ENCODE peak calls at places on chromosomes 16 and 17, in ten cellular contexts. R is small intestine; Q is stimulated activated CD4-positive, alpha-beta T cell treated with anti-CD3 and anti-CD28 coated beads, Interleukin-12 subunit alpha, Interleukin-12 subunit beta, amount 100 ng/mL, for 48 hours; A is CD8-positive, alpha-beta T cell; J is A549; O is T-helper 17 cell; G is activated CD8-positive, alpha-beta memory T cell treated with anti-CD3 and anti-CD28 coated beads for 48 hours; V is naive thymus-derived CD8-positive, alpha-beta T cell; K is activated T-cell treated with anti-CD3 and anti-CD28 coated beads, Interleukin-2, amount 50 U/mL, for 72 hours; W is Peyer's patch. Z is an unnamed sample.

GRCh38 chr17:2094891-2095535 is 40.1 kb downstream of the HIC1 start:
- DNase-seq in R (peak; percentile 70), Q (no peak), A (no peak), J (peak; percentile 31), O (no peak), G (no peak), V (no peak), K (no peak), W (no peak), Z (no peak)

GRCh38 chr16:56189990-56190902 is 1.0 kb upstream of the GNAO1 start:
- DNase-seq in R (no peak), Q (no peak), A (no peak), J (no peak), O (no peak), G (no peak), V (no peak), K (no peak), W (no peak), Z (no peak)

GRCh38 chr17:45749831-45750335 is 34.2 kb upstream of the CRHR1 start:
- DNase-seq in R (no peak), Q (no peak), A (no peak), J (no peak), O (no peak), G (no peak), V (no peak), K (no peak), W (no peak), Z (no peak)

GRCh38 chr17:52660692-52661091 is 502.2 kb upstream of the CA10 start:
- DNase-seq in R (no peak), Q (no peak), A (no peak), J (no peak), O (no peak), G (no peak), V (no peak), K (no peak), W (no peak), Z (no peak)

GRCh38 chr16:19294156-19294649 is 8.7 kb downstream of the CLEC19A start:
- DNase-seq in R (peak; percentile 5), Q (peak; percentile 38), A (no peak), J (peak; percentile 45), O (no peak), G (peak; percentile 7), V (no peak), K (peak; percentile 56), W (peak; percentile 35), Z (no peak)

GRCh38 chr17:82859431-82860403 is 19.9 kb upstream of the ZNF750 start:
- DNase-seq in R (peak; percentile 37), Q (no peak), A (peak; percentile 67), J (peak; percentile 35), O (no peak), G (no peak), V (peak; percentile 54), K (peak; percentile 79), W (peak; percentile 53), Z (peak; percentile 62)

GRCh38 chr16:30395992-30396560 is 856 bp downstream of the ZNF48 start:
- DNase-seq in R (peak; percentile 42), Q (no peak), A (no peak), J (no peak), O (no peak), G (no peak), V (no peak), K (no peak), W (no peak), Z (no peak)

GRCh38 chr17:12085076-12085949 is 64.6 kb downstream of the MAP2K4 start:
- DNase-seq in R (no peak), Q (no peak), A (no peak), J (peak; percentile 8), O (no peak), G (no peak), V (no peak), K (no peak), W (no peak), Z (peak; percentile 13)

GRCh38 chr16:50607051-50607431 is 58.8 kb downstream of the NKD1 start:
- DNase-seq in R (no peak), Q (no peak), A (no peak), J (no peak), O (no peak), G (no peak), V (no peak), K (no peak), W (no peak), Z (no peak)

GRCh38 chr17:46978489-46979022 is 497 bp downstream of the RPRML start:
- DNase-seq in R (no peak), Q (no peak), A (no peak), J (peak; percentile 36), O (no peak), G (no peak), V (no peak), K (peak; percentile 15), W (no peak), Z (no peak)

GRCh38 chr17:49106366-49107210 is 26.0 kb upstream of the B4GALNT2 start:
- DNase-seq in R (peak; percentile 92), Q (no peak), A (no peak), J (peak; percentile 90), O (no peak), G (no peak), V (no peak), K (no peak), W (no peak), Z (no peak)

GRCh38 chr16:31513126-31513525 is 4.9 kb upstream of the RUSF1 start:
- DNase-seq in R (no peak), Q (no peak), A (no peak), J (peak; percentile 18), O (no peak), G (no peak), V (no peak), K (no peak), W (no peak), Z (no peak)

GRCh38 chr17:17253445-17253844 is 16.5 kb upstream of the FLCN start:
- DNase-seq in R (no peak), Q (no peak), A (no peak), J (peak; percentile 25), O (no peak), G (no peak), V (no peak), K (no peak), W (no peak), Z (no peak)

GRCh38 chr16:87138868-87139267 is 178.3 kb downstream of the C16orf95 start:
- DNase-seq in R (no peak), Q (no peak), A (no peak), J (no peak), O (no peak), G (no peak), V (no peak), K (no peak), W (no peak), Z (no peak)

GRCh38 chr17:2122641-2123302 is 67.9 kb downstream of the HIC1 start:
- DNase-seq in R (no peak), Q (no peak), A (peak; percentile 13), J (no peak), O (no peak), G (no peak), V (no peak), K (no peak), W (no peak), Z (peak; percentile 40)

GRCh38 chr16:3007957-3008748 is 4.6 kb upstream of the CLDN9 start:
- DNase-seq in R (peak; percentile 47), Q (no peak), A (peak; percentile 19), J (no peak), O (no peak), G (no peak), V (no peak), K (no peak), W (peak; percentile 31), Z (no peak)

GRCh38 chr16:35298460-35299243 is 1839.2 kb downstream of the TP53TG3F start:
- DNase-seq in R (no peak), Q (no peak), A (no peak), J (no peak), O (no peak), G (no peak), V (no peak), K (no peak), W (no peak), Z (no peak)

GRCh38 chr16:20851601-20852000 is 45.3 kb downstream of the REXO5 start:
- DNase-seq in R (peak; percentile 63), Q (no peak), A (no peak), J (peak; percentile 82), O (no peak), G (no peak), V (no peak), K (no peak), W (peak; percentile 22), Z (peak; percentile 43)

GRCh38 chr16:80804451-80805383 is at the start of gene CDYL2:
- DNase-seq in R (peak; percentile 70), Q (no peak), A (peak; percentile 29), J (no peak), O (peak; percentile 52), G (no peak), V (peak; percentile 11), K (peak; percentile 62), W (peak; percentile 32), Z (peak; percentile 83)

GRCh38 chr16:85415196-85415988 is 197.7 kb upstream of the GSE1 start:
- DNase-seq in R (no peak), Q (no peak), A (no peak), J (no peak), O (no peak), G (no peak), V (no peak), K (no peak), W (no peak), Z (no peak)

GRCh38 chr17:68036304-68037147 is 991 bp downstream of the KPNA2 start:
- DNase-seq in R (peak; percentile 62), Q (no peak), A (no peak), J (no peak), O (no peak), G (no peak), V (no peak), K (no peak), W (no peak), Z (no peak)

GRCh38 chr17:78397681-78398101 is 19.2 kb downstream of the PGS1 start:
- DNase-seq in R (no peak), Q (no peak), A (no peak), J (no peak), O (no peak), G (no peak), V (no peak), K (no peak), W (no peak), Z (no peak)